ENCODE peak calls at places on chromosome 13, in five cellular contexts. K is amniotic epithelial cell; U is MV-4-11; Y is T-helper 1 cell; S is CD8-positive, alpha-beta memory T cell. A is an unnamed sample.

GRCh38 chr13:43348397-43348796 is 325.0 kb downstream of the DNAJC15 start:
- DNase-seq in K (peak; percentile 55), U (peak; percentile 48), Y (no peak), S (no peak), A (peak; percentile 60)

GRCh38 chr13:27966641-27967202 is 2.4 kb downstream of the CDX2 start:
- DNase-seq in K (no peak), U (no peak), Y (no peak), S (no peak), A (no peak)

GRCh38 chr13:110575322-110576069 is 14.0 kb upstream of the RAB20 start:
- DNase-seq in K (peak; percentile 42), U (peak; percentile 90), Y (peak; percentile 29), S (no peak), A (no peak)

GRCh38 chr13:92572190-92572589 is 654.4 kb upstream of the GPC6 start:
- DNase-seq in K (no peak), U (no peak), Y (no peak), S (no peak), A (no peak)

GRCh38 chr13:30659980-30660379 is 42.3 kb downstream of the USPL1 start:
- DNase-seq in K (no peak), U (no peak), Y (no peak), S (no peak), A (no peak)

GRCh38 chr13:73059460-73060250 is 850 bp downstream of the KLF5 start:
- DNase-seq in K (no peak), U (no peak), Y (peak; percentile 17), S (peak; percentile 11), A (peak; percentile 55)

GRCh38 chr13:26221399-26221720 is 754 bp downstream of the RNF6 start:
- DNase-seq in K (no peak), U (no peak), Y (no peak), S (no peak), A (no peak)

GRCh38 chr13:80048802-80049201 is 292.1 kb downstream of the SPRY2 start:
- DNase-seq in K (peak; percentile 97), U (peak; percentile 98), Y (peak; percentile 50), S (no peak), A (peak; percentile 98)

GRCh38 chr13:40982772-40983171 is 36.3 kb downstream of the ELF1 start:
- DNase-seq in K (peak; percentile 81), U (peak; percentile 85), Y (peak; percentile 91), S (no peak), A (peak; percentile 84)

GRCh38 chr13:100234006-100234405 is 145.1 kb downstream of the PCCA start:
- DNase-seq in K (no peak), U (peak; percentile 56), Y (no peak), S (no peak), A (no peak)

GRCh38 chr13:66794340-66795031 is 435.6 kb downstream of the PCDH9 start:
- DNase-seq in K (no peak), U (no peak), Y (no peak), S (no peak), A (no peak)

GRCh38 chr13:70034280-70034679 is 73.3 kb upstream of the ATXN8OS start:
- DNase-seq in K (no peak), U (no peak), Y (no peak), S (no peak), A (no peak)

GRCh38 chr13:110306960-110307696 is at the start of the genes COL4A1 and COL4A2:
- DNase-seq in K (peak; percentile 74), U (no peak), Y (no peak), S (no peak), A (peak; percentile 85)

GRCh38 chr13:36297600-36298338 is at the start of gene CCDC169:
- DNase-seq in K (peak; percentile 55), U (peak; percentile 40), Y (peak; percentile 65), S (peak; percentile 6), A (peak; percentile 63)

GRCh38 chr13:20174656-20175405 is 14.0 kb upstream of the GJA3 start:
- DNase-seq in K (peak; percentile 85), U (peak; percentile 91), Y (peak; percentile 66), S (no peak), A (peak; percentile 93)

GRCh38 chr13:41455725-41456419 is 1.5 kb upstream of the RGCC start:
- DNase-seq in K (no peak), U (no peak), Y (no peak), S (no peak), A (peak; percentile 5)

GRCh38 chr13:51523082-51523518 is 61.2 kb upstream of the WDFY2 start:
- DNase-seq in K (peak; percentile 89), U (peak; percentile 58), Y (peak; percentile 74), S (peak; percentile 5), A (peak; percentile 42)

GRCh38 chr13:66138172-66138811 is 1091.8 kb downstream of the PCDH9 start:
- DNase-seq in K (no peak), U (peak; percentile 31), Y (no peak), S (no peak), A (no peak)

GRCh38 chr13:79194272-79194671 is 211.8 kb downstream of the RBM26 start:
- DNase-seq in K (no peak), U (peak; percentile 95), Y (peak; percentile 80), S (peak; percentile 22), A (no peak)

GRCh38 chr13:29487466-29488454 is 107.7 kb downstream of the SLC7A1 start:
- DNase-seq in K (no peak), U (no peak), Y (no peak), S (no peak), A (no peak)

GRCh38 chr13:47250141-47250540 is 353.3 kb upstream of the HTR2A start:
- DNase-seq in K (peak; percentile 22), U (no peak), Y (no peak), S (no peak), A (no peak)

GRCh38 chr13:63288576-63288975 is 1872.9 kb upstream of the PCDH20 start:
- DNase-seq in K (peak; percentile 46), U (no peak), Y (no peak), S (no peak), A (peak; percentile 75)

GRCh38 chr13:99969934-99970760 is 1.4 kb downstream of the ZIC5 start:
- DNase-seq in K (peak; percentile 19), U (no peak), Y (peak; percentile 33), S (no peak), A (no peak)

GRCh38 chr13:100547805-100548204 is 40.8 kb downstream of the GGACT start:
- DNase-seq in K (peak; percentile 28), U (no peak), Y (no peak), S (no peak), A (no peak)

GRCh38 chr13:46146898-46147297 is 35.1 kb downstream of the LCP1 start:
- DNase-seq in K (peak; percentile 19), U (no peak), Y (no peak), S (no peak), A (no peak)

GRCh38 chr13:97257800-97258799 is 36.0 kb downstream of the MBNL2 start:
- DNase-seq in K (peak; percentile 94), U (peak; percentile 27), Y (peak; percentile 66), S (no peak), A (peak; percentile 95)

GRCh38 chr13:97855570-97855970 is 97.9 kb upstream of the IPO5 start:
- DNase-seq in K (peak; percentile 75), U (peak; percentile 39), Y (peak; percentile 10), S (no peak), A (peak; percentile 71)

GRCh38 chr13:50129065-50129922 is 114.0 kb downstream of the KCNRG start:
- DNase-seq in K (no peak), U (peak; percentile 9), Y (peak; percentile 76), S (no peak), A (no peak)

GRCh38 chr13:30774214-30774730 is 38.9 kb downstream of the ALOX5AP start:
- DNase-seq in K (no peak), U (no peak), Y (peak; percentile 80), S (no peak), A (no peak)

GRCh38 chr13:100508391-100508790 is 80.2 kb downstream of the GGACT start:
- DNase-seq in K (no peak), U (no peak), Y (no peak), S (no peak), A (no peak)

GRCh38 chr13:51800456-51800855 is 3.5 kb downstream of the DHRS12 start:
- DNase-seq in K (no peak), U (peak; percentile 38), Y (no peak), S (no peak), A (no peak)

GRCh38 chr13:50549221-50549942 is 294.1 kb downstream of the DLEU7 start:
- DNase-seq in K (no peak), U (no peak), Y (no peak), S (no peak), A (no peak)

GRCh38 chr13:44157614-44158013 is 216.0 kb upstream of the SERP2 start:
- DNase-seq in K (no peak), U (no peak), Y (no peak), S (no peak), A (no peak)

GRCh38 chr13:99041337-99041736 is 63.5 kb upstream of the DOCK9 start:
- DNase-seq in K (no peak), U (no peak), Y (no peak), S (no peak), A (no peak)

GRCh38 chr13:99978781-99979452 is 2.7 kb upstream of the ZIC2 start:
- DNase-seq in K (no peak), U (no peak), Y (no peak), S (no peak), A (no peak)

A was measured in iris pigment epithelial cell.